ENCODE peak calls at places on chromosomes 16 and 17, in four cellular contexts. Q, C, D and Z are unnamed samples. For H3K9me1, the result is how much of the 10 kb centered on the place peaks cover.

GRCh38 chr17:21293846-21294240 is 9.3 kb downstream of the MAP2K3 start:
- DNase-seq in Q (no peak), C (no peak), D (no peak), Z (no peak)

GRCh38 chr17:18237461-18237860 is 12.0 kb downstream of the LLGL1 start:
- DNase-seq in Q (no peak), C (no peak), D (no peak), Z (no peak)

GRCh38 chr16:55508941-55509920 is at the start of gene LPCAT2:
- DNase-seq in Q (peak), C (peak), D (peak), Z (no peak)

GRCh38 chr17:38727661-38728220 is 2.4 kb upstream of the CISD3 start:
- DNase-seq in Q (no peak), C (no peak), D (no peak), Z (no peak)

GRCh38 chr16:67311607-67312449 is 14.7 kb downstream of the KCTD19 start:
- DNase-seq in Q (peak), C (no peak), D (peak), Z (peak)

GRCh38 chr17:65328567-65328966 is 191.4 kb downstream of the RGS9 start:
- DNase-seq in Q (no peak), C (no peak), D (no peak), Z (no peak)

GRCh38 chr17:39484178-39484577 is 22.9 kb downstream of the CDK12 start:
- DNase-seq in Q (no peak), C (no peak), D (no peak), Z (no peak)

GRCh38 chr16:58000706-58001676 is at the start of gene USB1:
- DNase-seq in Q (peak), C (peak), D (peak), Z (peak)

GRCh38 chr17:27631897-27632725 is 1.1 kb downstream of the LGALS9 start:
- DNase-seq in Q (no peak), C (no peak), D (no peak), Z (no peak)

GRCh38 chr17:9924735-9925191 is 19.7 kb upstream of the RCVRN start:
- DNase-seq in Q (peak), C (peak), D (peak), Z (peak)

GRCh38 chr16:77190478-77191258 is at the start of gene MON1B:
- DNase-seq in Q (peak), C (peak), D (peak), Z (peak)

GRCh38 chr17:34816806-34817205 is 144.5 kb downstream of the CCT6B start:
- DNase-seq in Q (no peak), C (no peak), D (no peak), Z (no peak)

GRCh38 chr16:8044796-8045195 is 545.5 kb downstream of the TMEM114 start:
- DNase-seq in Q (no peak), C (no peak), D (no peak), Z (no peak)

GRCh38 chr16:8048433-8048832 is 541.9 kb downstream of the TMEM114 start:
- DNase-seq in Q (no peak), C (no peak), D (no peak), Z (no peak)

DNA sequence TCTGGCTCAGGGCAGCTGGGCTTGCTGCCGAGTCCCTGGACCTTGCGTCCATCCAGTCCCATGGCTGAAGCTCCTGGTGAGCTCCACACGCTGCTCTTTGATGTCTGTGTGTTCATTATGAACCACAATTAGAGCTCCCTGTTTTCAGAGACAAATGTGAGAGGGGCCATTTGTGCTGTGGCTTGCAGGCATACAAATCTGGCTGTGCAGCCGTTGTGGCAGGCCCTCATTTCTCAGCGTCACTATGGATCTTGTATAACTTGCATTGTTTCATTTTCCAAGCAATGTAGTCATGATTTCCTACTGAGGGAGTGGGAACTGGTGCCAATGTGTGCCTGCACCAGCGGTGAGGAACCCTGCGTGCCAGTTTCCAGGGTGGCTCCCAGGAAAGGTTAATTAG is 542.6 kb downstream of the TMEM114 start:
- DNase-seq in Q (no peak), C (no peak), D (no peak), Z (no peak)
- H3K9me1 ChIP-seq in Q (under half), C (under half), D (under half), Z (under half)

DNA sequence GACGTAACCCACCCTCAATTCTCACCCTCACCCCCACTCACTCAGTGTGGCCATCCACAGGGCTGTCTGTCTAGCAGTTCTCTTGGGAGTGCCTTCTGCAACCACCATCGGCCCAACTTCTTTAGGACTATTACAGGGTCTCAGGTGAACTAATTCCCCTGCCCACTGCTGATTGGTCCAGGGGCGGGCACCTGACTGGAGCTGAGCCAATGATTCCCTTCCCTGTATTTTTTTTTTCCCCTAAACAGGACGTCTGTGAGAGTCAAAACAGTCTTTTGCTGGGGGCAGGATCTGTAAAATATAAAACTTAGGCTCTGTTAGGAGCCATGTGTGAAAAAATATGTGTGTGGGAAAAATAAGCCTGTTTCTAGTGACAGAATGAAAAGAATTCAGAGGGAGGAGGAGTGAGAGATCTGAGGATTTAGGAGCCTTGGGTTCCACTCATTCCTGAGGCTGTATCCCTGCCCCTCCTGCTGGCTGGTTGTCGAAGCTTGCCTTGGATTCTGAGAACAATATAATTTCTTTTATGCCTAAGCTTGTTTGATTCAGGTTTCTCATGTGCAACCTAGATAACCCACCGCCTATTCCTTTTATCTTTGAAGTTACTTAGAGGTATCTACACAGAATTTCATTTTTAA is 115.0 kb downstream of the SPACA3 start:
- DNase-seq in Q (no peak), C (no peak), D (no peak), Z (no peak)
- H3K9me1 ChIP-seq in Q (under half), C (under half), D (under half), Z (under half)

GRCh38 chr17:69486779-69487637 is 72.5 kb downstream of the MAP2K6 start:
- DNase-seq in Q (no peak), C (no peak), D (no peak), Z (no peak)
- H3K9me1 ChIP-seq in Q (under half), C (under half), D (under half), Z (under half)

DNA sequence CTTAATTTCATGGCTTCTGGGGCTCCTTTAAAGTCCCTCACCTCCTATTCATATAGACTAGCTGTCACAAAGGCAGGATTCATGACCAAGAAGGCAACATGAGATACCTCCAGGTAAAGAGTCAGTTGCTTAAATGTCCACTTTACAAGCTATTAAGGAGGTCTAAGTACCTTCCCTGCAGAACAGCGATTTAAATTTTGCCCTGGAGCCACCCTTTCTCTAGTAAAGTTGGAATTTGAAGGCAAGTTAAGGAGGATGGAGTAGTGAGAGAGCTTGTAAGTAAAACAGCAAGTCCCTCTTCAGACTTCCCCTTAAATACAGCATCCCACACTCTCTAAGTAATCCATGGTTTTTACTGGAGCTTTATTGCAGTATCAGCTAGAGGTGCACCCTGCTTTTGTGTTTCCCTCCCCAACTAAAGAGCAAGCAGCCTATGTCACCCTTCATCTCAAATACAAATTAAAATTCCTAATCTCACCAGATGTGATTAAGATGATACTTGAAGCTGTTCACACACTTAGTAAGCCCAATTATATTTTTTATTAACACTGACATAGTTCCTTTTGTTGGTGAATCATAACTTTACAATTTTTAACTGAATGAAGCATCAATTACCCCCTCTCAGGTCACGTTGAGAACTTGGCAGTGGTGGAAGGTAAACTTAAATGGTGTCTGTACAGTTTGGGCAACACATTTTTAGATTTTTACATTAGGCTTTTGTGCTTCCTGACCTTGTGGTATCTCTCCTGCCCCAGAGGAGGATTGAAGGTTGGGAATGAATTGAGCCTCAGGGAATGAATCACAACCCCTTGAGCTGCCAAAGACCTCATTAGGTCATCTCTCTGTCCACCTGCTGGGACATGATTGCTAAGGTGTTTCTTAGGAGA is 108.9 kb downstream of the TANGO6 start:
- DNase-seq in Q (peak), C (no peak), D (peak), Z (peak)
- H3K9me1 ChIP-seq in Q (under half), C (under half), D (under half), Z (under half)

GRCh38 chr17:68421486-68421885 is 35.8 kb downstream of the WIPI1 start:
- DNase-seq in Q (no peak), C (no peak), D (no peak), Z (no peak)
- H3K9me1 ChIP-seq in Q (under half), C (under half), D (under half), Z (under half)